ENCODE peak calls at places on chromosomes 2 and 18, in four cellular contexts. I, N, X and H are unnamed samples.

GRCh38 chr2:219662566-219662965 is 35.1 kb downstream of the SLC4A3 start:
- DNase-seq in I (no peak), N (no peak), X (no peak), H (no peak)

GRCh38 chr18:864872-865273 is 39.8 kb upstream of the ADCYAP1 start:
- DNase-seq in I (peak), N (peak), X (peak), H (peak)

GRCh38 chr2:224910535-224910934 is 131.7 kb downstream of the DOCK10 start:
- DNase-seq in I (no peak), N (no peak), X (no peak), H (no peak)

GRCh38 chr2:196729418-196729817 is 70.1 kb downstream of the GTF3C3 start:
- DNase-seq in I (no peak), N (peak), X (no peak), H (no peak)

GRCh38 chr2:226580403-226580802 is 219.2 kb downstream of the IRS1 start:
- DNase-seq in I (no peak), N (no peak), X (no peak), H (no peak)

GRCh38 chr18:500556-501405 is at the start of gene COLEC12:
- DNase-seq in I (no peak), N (no peak), X (no peak), H (peak)

GRCh38 chr2:207871911-207872310 is 102.2 kb upstream of the FZD5 start:
- DNase-seq in I (no peak), N (no peak), X (no peak), H (no peak)

GRCh38 chr2:11174222-11174621 is 19.0 kb downstream of the SLC66A3 start:
- DNase-seq in I (no peak), N (no peak), X (no peak), H (no peak)

GRCh38 chr18:60197233-60197632 is 175.3 kb downstream of the MC4R start:
- DNase-seq in I (no peak), N (no peak), X (no peak), H (no peak)

GRCh38 chr2:64637000-64637628 is 16.6 kb downstream of the SERTAD2 start:
- DNase-seq in I (no peak), N (no peak), X (no peak), H (no peak)

GRCh38 chr2:46254474-46254873 is 42.7 kb upstream of the EPAS1 start:
- DNase-seq in I (no peak), N (no peak), X (no peak), H (no peak)

GRCh38 chr2:11539317-11540147 is 5.7 kb downstream of the GREB1 start:
- DNase-seq in I (no peak), N (peak), X (no peak), H (no peak)

GRCh38 chr18:53798516-53798915 is 426.0 kb downstream of the MBD2 start:
- DNase-seq in I (no peak), N (no peak), X (no peak), H (no peak)

GRCh38 chr2:227428731-227429285 is 41.1 kb upstream of the SCYGR1 start:
- DNase-seq in I (no peak), N (peak), X (no peak), H (no peak)

GRCh38 chr18:60096428-60096827 is 196.6 kb downstream of the PMAIP1 start:
- DNase-seq in I (no peak), N (no peak), X (no peak), H (no peak)

GRCh38 chr18:73514449-73514848 is 633.2 kb downstream of the FBXO15 start:
- DNase-seq in I (no peak), N (no peak), X (no peak), H (no peak)

GRCh38 chr18:77124452-77124922 is 8.1 kb downstream of the MBP start:
- DNase-seq in I (no peak), N (no peak), X (no peak), H (no peak)

GRCh38 chr2:234630676-234631350 is 133.9 kb upstream of the ARL4C start:
- DNase-seq in I (no peak), N (no peak), X (no peak), H (no peak)

GRCh38 chr18:3923750-3924149 is 473.8 kb downstream of the TGIF1 start:
- DNase-seq in I (no peak), N (no peak), X (no peak), H (no peak)

GRCh38 chr2:104915107-104915793 is 61.3 kb downstream of the POU3F3 start:
- DNase-seq in I (no peak), N (no peak), X (no peak), H (no peak)

GRCh38 chr2:129087133-129087813 is 768.6 kb upstream of the HS6ST1 start:
- DNase-seq in I (no peak), N (no peak), X (no peak), H (no peak)

DNA sequence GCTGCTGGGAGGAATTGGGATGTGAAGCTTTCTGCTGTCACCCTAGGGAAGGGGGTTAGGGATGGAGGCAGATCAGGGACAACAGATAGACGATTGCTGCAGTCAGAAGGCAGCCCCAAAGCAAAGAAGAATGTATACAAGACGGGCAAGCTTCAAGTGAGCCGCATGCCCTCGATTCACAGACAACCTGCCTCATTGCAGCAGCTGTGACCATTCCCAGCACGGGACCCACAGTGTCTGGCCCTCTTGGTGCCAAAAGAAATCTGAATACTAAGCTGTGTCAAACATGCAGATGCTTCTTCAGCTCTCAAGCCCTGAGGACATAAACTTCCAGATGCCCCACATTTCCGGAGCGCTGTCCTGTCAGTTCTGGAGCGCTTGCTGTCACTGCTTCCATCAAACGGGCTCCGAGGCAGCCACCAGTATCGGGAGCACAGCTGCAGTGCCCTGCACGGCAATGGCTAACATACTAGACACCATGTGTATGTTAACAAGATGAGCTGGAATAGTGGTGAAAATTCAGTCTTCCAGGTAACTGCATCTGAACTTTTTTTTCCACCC is 33.8 kb downstream of the PRELID3A start:
- DNase-seq in I (no peak), N (no peak), X (no peak), H (no peak)
- TF ChIP-seq JUN in I (no peak), N (no peak), X (no peak), H (no peak)

GRCh38 chr2:235709124-235709813 is 215.4 kb downstream of the AGAP1 start:
- DNase-seq in I (peak), N (peak), X (no peak), H (no peak)
- TF ChIP-seq HMGXB4 in I (no peak), N (no peak), X (no peak), H (no peak)

GRCh38 chr2:203706403-203706802 is at the start of gene CD28:
- DNase-seq in I (no peak), N (no peak), X (no peak), H (no peak)
- TF ChIP-seq JUN in I (no peak), N (no peak), X (no peak), H (no peak)

GRCh38 chr2:141038341-141038740 is 1092.5 kb downstream of the LRP1B start:
- DNase-seq in I (no peak), N (no peak), X (no peak), H (no peak)

GRCh38 chr2:141035846-141036420 is 1094.9 kb downstream of the LRP1B start:
- DNase-seq in I (no peak), N (no peak), X (no peak), H (no peak)

GRCh38 chr2:141041281-141041680 is 1089.5 kb downstream of the LRP1B start:
- DNase-seq in I (no peak), N (no peak), X (no peak), H (no peak)
- TF ChIP-seq HMGXB4 in I (no peak), N (no peak), X (no peak), H (no peak)